ENCODE peak calls at places on chromosomes 16 and 17, in four cellular contexts. S is cardiac fibroblast, N is lung, K is T-helper 9 cell. P is an unnamed sample.

GRCh38 chr17:45135978-45136791 is 698 bp downstream of the ACBD4 start:
- DNase-seq in S (no peak), N (no peak), K (no peak), P (no peak)

GRCh38 chr17:2392252-2393183 is 8.3 kb downstream of the MNT start:
- DNase-seq in S (peak; percentile 93), N (peak; percentile 92), K (peak; percentile 98), P (peak; percentile 95)

GRCh38 chr16:50065241-50065623 is 538 bp upstream of the HEATR3 start:
- DNase-seq in S (no peak), N (no peak), K (no peak), P (no peak)

GRCh38 chr16:77993111-77993571 is 29.2 kb upstream of the CLEC3A start:
- DNase-seq in S (peak; percentile 5), N (no peak), K (no peak), P (no peak)

GRCh38 chr17:73393962-73394361 is 82.2 kb upstream of the CDC42EP4 start:
- DNase-seq in S (peak; percentile 15), N (no peak), K (no peak), P (no peak)

GRCh38 chr16:9885457-9885856 is 296.8 kb downstream of the GRIN2A start:
- DNase-seq in S (no peak), N (no peak), K (no peak), P (no peak)

GRCh38 chr16:86874141-86874540 is 295.8 kb downstream of the FOXL1 start:
- DNase-seq in S (peak; percentile 36), N (no peak), K (no peak), P (no peak)

GRCh38 chr17:41928693-41929251 is 1.6 kb upstream of the ODAD4 start:
- DNase-seq in S (no peak), N (no peak), K (no peak), P (no peak)

GRCh38 chr17:73387746-73388577 is 76.2 kb upstream of the CDC42EP4 start:
- DNase-seq in S (peak; percentile 13), N (no peak), K (no peak), P (no peak)

GRCh38 chr17:30824002-30824355 is 513 bp downstream of the CRLF3 start:
- DNase-seq in S (peak; percentile 16), N (no peak), K (peak; percentile 19), P (no peak)

GRCh38 chr16:89481556-89481955 is 8.8 kb downstream of the ANKRD11 start:
- DNase-seq in S (no peak), N (no peak), K (no peak), P (no peak)

GRCh38 chr17:8091033-8091687 is 3.6 kb upstream of the ALOX12B start:
- DNase-seq in S (peak; percentile 19), N (no peak), K (no peak), P (no peak)

GRCh38 chr17:66420961-66421371 is 118.6 kb downstream of the PRKCA start:
- DNase-seq in S (peak; percentile 78), N (no peak), K (no peak), P (no peak)

GRCh38 chr17:72726936-72727335 is 365.6 kb downstream of the SLC39A11 start:
- DNase-seq in S (peak; percentile 10), N (peak; percentile 41), K (no peak), P (peak; percentile 4)

GRCh38 chr17:79923974-79924638 is 84.9 kb upstream of the CBX4 start:
- DNase-seq in S (peak; percentile 38), N (no peak), K (peak; percentile 27), P (no peak)

GRCh38 chr17:17750881-17751280 is 69.6 kb downstream of the RAI1 start:
- DNase-seq in S (no peak), N (no peak), K (peak; percentile 4), P (peak; percentile 27)

GRCh38 chr16:637081-638018 is 1.2 kb upstream of the METTL26 start:
- DNase-seq in S (peak; percentile 92), N (peak; percentile 92), K (peak; percentile 92), P (peak; percentile 83)

GRCh38 chr16:57355898-57356414 is 2.6 kb upstream of the CCL22 start:
- DNase-seq in S (no peak), N (no peak), K (no peak), P (no peak)

GRCh38 chr16:10738231-10739077 is 5.2 kb upstream of the NUBP1 start:
- DNase-seq in S (peak; percentile 91), N (peak; percentile 49), K (no peak), P (peak; percentile 16)

GRCh38 chr17:9899280-9900018 is 5.6 kb downstream of the RCVRN start:
- DNase-seq in S (no peak), N (no peak), K (no peak), P (no peak)

GRCh38 chr17:41648411-41649195 is 24.2 kb upstream of the KRT17 start:
- DNase-seq in S (peak; percentile 82), N (peak; percentile 87), K (peak; percentile 89), P (peak; percentile 63)

GRCh38 chr17:49730078-49730786 is 22.5 kb upstream of the SLC35B1 start:
- DNase-seq in S (peak; percentile 65), N (peak; percentile 56), K (no peak), P (no peak)

GRCh38 chr16:28561557-28562187 is 8.0 kb downstream of the SGF29 start:
- DNase-seq in S (no peak), N (peak; percentile 41), K (no peak), P (no peak)

GRCh38 chr16:8568231-8568617 is 22.1 kb downstream of the TMEM114 start:
- DNase-seq in S (no peak), N (no peak), K (no peak), P (no peak)